ENCODE peak calls at places on chromosomes 11 and 22, in eight cellular contexts. One of them, this sample, is unnamed.

GRCh38 chr22:28034760-28035401 is 115.8 kb upstream of the PITPNB start:
- DNase-seq in activated naive CD4-positive, alpha-beta T cell: no peak
- DNase-seq in pulmonary artery endothelial cell: peak; percentile 67
- DNase-seq in NCI-H2081: peak; percentile 85
- DNase-seq in pancreas: peak; percentile 61
- DNase-seq in fibroblast of lung: peak; percentile 62
- DNase-seq in right cardiac atrium: peak; percentile 92
- DNase-seq in effector memory CD4-positive, alpha-beta T cell: no peak
- DNase-seq in this sample: peak; percentile 47

GRCh38 chr11:125333354-125334077 is 162.5 kb downstream of the FEZ1 start:
- DNase-seq in activated naive CD4-positive, alpha-beta T cell: no peak
- DNase-seq in pulmonary artery endothelial cell: no peak
- DNase-seq in NCI-H2081: no peak
- DNase-seq in pancreas: no peak
- DNase-seq in fibroblast of lung: no peak
- DNase-seq in right cardiac atrium: no peak
- DNase-seq in effector memory CD4-positive, alpha-beta T cell: no peak
- DNase-seq in this sample: no peak

GRCh38 chr22:36725366-36726006 is 21.9 kb upstream of the CACNG2 start:
- DNase-seq in activated naive CD4-positive, alpha-beta T cell: no peak
- DNase-seq in pulmonary artery endothelial cell: no peak
- DNase-seq in NCI-H2081: no peak
- DNase-seq in pancreas: no peak
- DNase-seq in fibroblast of lung: peak; percentile 1
- DNase-seq in right cardiac atrium: no peak
- DNase-seq in effector memory CD4-positive, alpha-beta T cell: no peak
- DNase-seq in this sample: no peak

GRCh38 chr11:126949066-126949945 is 51.3 kb downstream of the KIRREL3 start:
- DNase-seq in activated naive CD4-positive, alpha-beta T cell: no peak
- DNase-seq in pulmonary artery endothelial cell: no peak
- DNase-seq in NCI-H2081: no peak
- DNase-seq in pancreas: no peak
- DNase-seq in fibroblast of lung: peak; percentile 95
- DNase-seq in right cardiac atrium: no peak
- DNase-seq in effector memory CD4-positive, alpha-beta T cell: no peak
- DNase-seq in this sample: no peak

GRCh38 chr11:6992457-6993431 is 27.4 kb downstream of the ZNF214 start:
- DNase-seq in activated naive CD4-positive, alpha-beta T cell: no peak
- DNase-seq in pulmonary artery endothelial cell: no peak
- DNase-seq in NCI-H2081: no peak
- DNase-seq in pancreas: no peak
- DNase-seq in fibroblast of lung: peak; percentile 91
- DNase-seq in right cardiac atrium: no peak
- DNase-seq in effector memory CD4-positive, alpha-beta T cell: no peak
- DNase-seq in this sample: no peak

GRCh38 chr22:46737105-46737975 is 712 bp downstream of the CERK start:
- DNase-seq in activated naive CD4-positive, alpha-beta T cell: no peak
- DNase-seq in pulmonary artery endothelial cell: no peak
- DNase-seq in NCI-H2081: no peak
- DNase-seq in pancreas: peak; percentile 68
- DNase-seq in fibroblast of lung: peak; percentile 39
- DNase-seq in right cardiac atrium: peak; percentile 80
- DNase-seq in effector memory CD4-positive, alpha-beta T cell: no peak
- DNase-seq in this sample: peak; percentile 63

GRCh38 chr11:14317659-14318325 is 41.2 kb downstream of the RRAS2 start:
- DNase-seq in activated naive CD4-positive, alpha-beta T cell: no peak
- DNase-seq in pulmonary artery endothelial cell: no peak
- DNase-seq in NCI-H2081: no peak
- DNase-seq in pancreas: no peak
- DNase-seq in fibroblast of lung: no peak
- DNase-seq in right cardiac atrium: no peak
- DNase-seq in effector memory CD4-positive, alpha-beta T cell: no peak
- DNase-seq in this sample: no peak

GRCh38 chr11:70860855-70861254 is 391.5 kb downstream of the SHANK2 start:
- DNase-seq in activated naive CD4-positive, alpha-beta T cell: no peak
- DNase-seq in pulmonary artery endothelial cell: no peak
- DNase-seq in NCI-H2081: no peak
- DNase-seq in pancreas: no peak
- DNase-seq in fibroblast of lung: no peak
- DNase-seq in right cardiac atrium: no peak
- DNase-seq in effector memory CD4-positive, alpha-beta T cell: no peak
- DNase-seq in this sample: no peak

This sample was measured in left colon.